ENCODE peak calls at places on chromosome 14, in seven cellular contexts. I is occipital lobe, J is caudate nucleus, D is left ventricle myocardium superior, T is fibroblast of gingiva, X is amniotic stem cell, R is lower lobe of right lung. K is an unnamed sample.

GRCh38 chr14:39247256-39247655 is 13.5 kb downstream of the MIA2 start:
- DNase-seq in I (no peak), J (no peak), D (no peak), T (peak; percentile 56), X (peak; percentile 71), R (no peak), K (no peak)

GRCh38 chr14:105333613-105334364 is 19.2 kb downstream of the PACS2 start:
- DNase-seq in I (no peak), J (no peak), D (peak; percentile 67), T (no peak), X (no peak), R (peak; percentile 27), K (no peak)

GRCh38 chr14:105909046-105909827 is 382.9 kb downstream of the TMEM121 start:
- DNase-seq in I (no peak), J (no peak), D (no peak), T (no peak), X (no peak), R (no peak), K (no peak)

GRCh38 chr14:33271891-33272290 is 333.2 kb downstream of the NPAS3 start:
- DNase-seq in I (no peak), J (no peak), D (no peak), T (no peak), X (no peak), R (no peak), K (no peak)

GRCh38 chr14:93045965-93046695 is 69.6 kb downstream of the ITPK1 start:
- DNase-seq in I (no peak), J (no peak), D (no peak), T (peak; percentile 24), X (no peak), R (no peak), K (no peak)

GRCh38 chr14:43640718-43641267 is 866.3 kb downstream of the FSCB start:
- DNase-seq in I (no peak), J (no peak), D (no peak), T (no peak), X (no peak), R (no peak), K (no peak)

GRCh38 chr14:70086685-70087379 is 101.9 kb downstream of the SLC8A3 start:
- DNase-seq in I (no peak), J (no peak), D (no peak), T (peak; percentile 14), X (no peak), R (no peak), K (no peak)

GRCh38 chr14:34680806-34681479 is 33.5 kb downstream of the CFL2 start:
- DNase-seq in I (no peak), J (no peak), D (no peak), T (no peak), X (no peak), R (no peak), K (no peak)

GRCh38 chr14:60945984-60946383 is 34.9 kb downstream of the TRMT5 start:
- DNase-seq in I (no peak), J (no peak), D (no peak), T (peak; percentile 18), X (no peak), R (no peak), K (no peak)

GRCh38 chr14:96960598-96961116 is 163.5 kb downstream of the VRK1 start:
- DNase-seq in I (no peak), J (no peak), D (no peak), T (no peak), X (no peak), R (no peak), K (no peak)

GRCh38 chr14:30180219-30180618 is 252.6 kb upstream of the PRKD1 start:
- DNase-seq in I (no peak), J (no peak), D (no peak), T (peak; percentile 39), X (no peak), R (no peak), K (no peak)

GRCh38 chr14:94921870-94922585 is 152.1 kb upstream of the GSC start:
- DNase-seq in I (no peak), J (no peak), D (no peak), T (no peak), X (no peak), R (no peak), K (no peak)

GRCh38 chr14:68950111-68950510 is 29.0 kb downstream of the ACTN1 start:
- DNase-seq in I (no peak), J (no peak), D (no peak), T (peak; percentile 62), X (peak; percentile 21), R (no peak), K (no peak)

GRCh38 chr14:106276326-106277267 is 750.2 kb downstream of the TMEM121 start:
- DNase-seq in I (no peak), J (no peak), D (no peak), T (no peak), X (no peak), R (no peak), K (no peak)

GRCh38 chr14:100155049-100155621 is 4.3 kb downstream of the DEGS2 start:
- DNase-seq in I (no peak), J (no peak), D (no peak), T (peak; percentile 14), X (no peak), R (no peak), K (no peak)

GRCh38 chr14:94343238-94343637 is 20.1 kb upstream of the SERPINA6 start:
- DNase-seq in I (no peak), J (no peak), D (no peak), T (no peak), X (no peak), R (no peak), K (no peak)

GRCh38 chr14:65361920-65362319 is 50.6 kb upstream of the FUT8 start:
- DNase-seq in I (peak; percentile 25), J (peak; percentile 24), D (peak; percentile 43), T (peak; percentile 91), X (no peak), R (no peak), K (no peak)

GRCh38 chr14:23366163-23366921 is 1.4 kb upstream of the EFS start:
- DNase-seq in I (peak; percentile 46), J (peak; percentile 75), D (peak; percentile 83), T (peak; percentile 34), X (peak; percentile 67), R (peak; percentile 72), K (peak; percentile 35)

GRCh38 chr14:55721353-55721752 is 141.3 kb downstream of the KTN1 start:
- DNase-seq in I (no peak), J (no peak), D (no peak), T (peak; percentile 91), X (no peak), R (no peak), K (no peak)

GRCh38 chr14:75689012-75689411 is 28.0 kb downstream of the TTLL5 start:
- DNase-seq in I (no peak), J (no peak), D (peak; percentile 64), T (peak; percentile 62), X (no peak), R (no peak), K (no peak)

GRCh38 chr14:104019806-104020205 is 65.7 kb upstream of the ASPG start:
- DNase-seq in I (no peak), J (no peak), D (no peak), T (no peak), X (no peak), R (no peak), K (no peak)

GRCh38 chr14:99721792-99722516 is 37.9 kb downstream of the CYP46A1 start:
- DNase-seq in I (no peak), J (no peak), D (no peak), T (no peak), X (no peak), R (peak; percentile 19), K (no peak)

GRCh38 chr14:101231828-101232227 is 328.3 kb upstream of the RTL1 start:
- DNase-seq in I (no peak), J (no peak), D (no peak), T (no peak), X (no peak), R (no peak), K (no peak)

GRCh38 chr14:61080591-61081010 is 99.6 kb downstream of the SLC38A6 start:
- DNase-seq in I (no peak), J (no peak), D (peak; percentile 11), T (peak; percentile 90), X (peak; percentile 53), R (no peak), K (no peak)

GRCh38 chr14:67495827-67496226 is 7.3 kb upstream of the TMEM229B start:
- DNase-seq in I (no peak), J (no peak), D (no peak), T (no peak), X (no peak), R (no peak), K (no peak)

GRCh38 chr14:43894534-43894933 is 612.5 kb downstream of the FSCB start:
- DNase-seq in I (no peak), J (no peak), D (no peak), T (no peak), X (no peak), R (no peak), K (no peak)

GRCh38 chr14:39426605-39427004 is 5.6 kb downstream of the FBXO33 start:
- DNase-seq in I (no peak), J (no peak), D (no peak), T (peak; percentile 74), X (peak; percentile 43), R (no peak), K (peak; percentile 18)

GRCh38 chr14:69945905-69946304 is 66.7 kb downstream of the SMOC1 start:
- DNase-seq in I (no peak), J (no peak), D (no peak), T (no peak), X (no peak), R (no peak), K (peak; percentile 83)

K was measured in NCI-H446 treated with DMSO at 0.1 percent for 48 hours.